ENCODE peak calls at places on chromosomes 1 and 21, in six cellular contexts. X is HEK293T, E is neuronal stem cell, S is foreskin keratinocyte, H is nephron progenitor cell, C is Right ventricle myocardium superior. Q is an unnamed sample.

GRCh38 chr1:86499987-86500593 is 31.4 kb downstream of the CLCA1 start:
- DNase-seq in E (no peak), H (no peak), C (no peak), X (no peak), S (no peak), Q (no peak)

GRCh38 chr1:183505338-183506089 is 33.2 kb downstream of the SMG7 start:
- DNase-seq in E (no peak), S (no peak), X (no peak), H (no peak), C (no peak), Q (no peak)

GRCh38 chr21:42066521-42066920 is 4.6 kb upstream of the UMODL1 start:
- DNase-seq in S (no peak), E (no peak), H (no peak), C (no peak), X (no peak), Q (no peak)

GRCh38 chr21:37000381-37000780 is 6.1 kb upstream of the RIPPLY3 start:
- DNase-seq in H (no peak), C (no peak), S (no peak), X (no peak), E (no peak), Q (no peak)

GRCh38 chr1:147169840-147170674 is 2.2 kb downstream of the PRKAB2 start:
- DNase-seq in X (no peak), C (no peak), S (no peak), H (no peak), E (no peak), Q (no peak)

GRCh38 chr1:201649776-201650607 is 111.1 kb downstream of the NAV1 start:
- DNase-seq in X (no peak), H (peak), E (peak), S (peak), C (peak), Q (peak)

GRCh38 chr1:184457500-184457899 is 70.7 kb downstream of the C1orf21 start:
- DNase-seq in X (no peak), C (no peak), E (no peak), S (no peak), H (no peak), Q (no peak)

GRCh38 chr1:43867946-43868740 is 65.5 kb upstream of the ARTN start:
- DNase-seq in H (no peak), S (peak), X (no peak), E (no peak), C (no peak), Q (no peak)

GRCh38 chr21:32549861-32550260 is 35.5 kb downstream of the TCP10L start:
- DNase-seq in S (no peak), E (no peak), X (no peak), H (no peak), C (no peak), Q (no peak)

GRCh38 chr1:54811739-54812655 is 10.9 kb upstream of the TTC22 start:
- DNase-seq in S (no peak), X (no peak), C (no peak), H (no peak), E (no peak), Q (no peak)

GRCh38 chr1:26161408-26162219 is 2.7 kb downstream of the FAM110D start:
- DNase-seq in C (peak), H (peak), E (no peak), X (peak), S (no peak), Q (peak)

GRCh38 chr1:108117908-108118902 is 81.9 kb downstream of the SLC25A24 start:
- DNase-seq in X (no peak), S (peak), C (no peak), H (no peak), E (no peak), Q (no peak)

GRCh38 chr1:115496904-115497527 is 144.8 kb upstream of the VANGL1 start:
- DNase-seq in H (no peak), C (no peak), X (no peak), E (no peak), S (peak), Q (no peak)

GRCh38 chr1:183223467-183223866 is 37.4 kb downstream of the LAMC2 start:
- DNase-seq in S (no peak), X (no peak), H (no peak), E (no peak), C (no peak), Q (no peak)